ENCODE peak calls at places on chromosomes 7 and 10, in four cellular contexts. N is CD8-positive, alpha-beta T cell; G is fibroblast of lung; T is IMR-90. K is an unnamed sample.

GRCh38 chr7:83579740-83580139 is 69.2 kb downstream of the SEMA3E start:
- DNase-seq in N (no peak), G (peak), T (peak), K (no peak)

GRCh38 chr10:124145109-124145860 is 51.9 kb upstream of the CHST15 start:
- DNase-seq in N (no peak), G (peak), T (no peak), K (no peak)

GRCh38 chr7:114372619-114373018 is 42.0 kb upstream of the FOXP2 start:
- DNase-seq in N (no peak), G (no peak), T (no peak), K (no peak)

GRCh38 chr7:74312418-74313021 is 23.3 kb downstream of the CLIP2 start:
- DNase-seq in N (no peak), G (no peak), T (no peak), K (no peak)

GRCh38 chr10:13331641-13332040 is 16.5 kb downstream of the SEPHS1 start:
- DNase-seq in N (no peak), G (no peak), T (no peak), K (no peak)

GRCh38 chr10:102621418-102622325 is 22.6 kb upstream of the TRIM8 start:
- DNase-seq in N (no peak), G (peak), T (peak), K (no peak)

GRCh38 chr7:139745330-139746143 is 32.3 kb downstream of the HIPK2 start:
- DNase-seq in N (no peak), G (peak), T (no peak), K (no peak)

GRCh38 chr10:95431900-95432342 is 129.2 kb downstream of the SORBS1 start:
- DNase-seq in N (no peak), G (no peak), T (no peak), K (peak)

GRCh38 chr7:81594767-81595166 is 175.1 kb downstream of the HGF start:
- DNase-seq in N (no peak), G (peak), T (peak), K (no peak)

GRCh38 chr7:5382281-5383041 is 41.2 kb downstream of the TNRC18 start:
- DNase-seq in N (no peak), G (peak), T (peak), K (no peak)

GRCh38 chr7:132081686-132082085 is 494.6 kb downstream of the PLXNA4 start:
- DNase-seq in N (no peak), G (no peak), T (no peak), K (no peak)

GRCh38 chr7:22866965-22867364 is 44.3 kb upstream of the TOMM7 start:
- DNase-seq in N (no peak), G (peak), T (peak), K (no peak)

GRCh38 chr7:135558881-135559280 is 1.2 kb downstream of the NUP205 start:
- DNase-seq in N (no peak), G (no peak), T (no peak), K (no peak)

GRCh38 chr7:135562720-135563119 is 5.0 kb downstream of the NUP205 start:
- DNase-seq in N (no peak), G (no peak), T (no peak), K (no peak)

GRCh38 chr7:135557455-135558336 is at the start of gene NUP205:
- DNase-seq in N (peak), G (peak), T (peak), K (peak)

GRCh38 chr7:135558337-135558767 is 635 bp downstream of the NUP205 start:
- DNase-seq in N (peak), G (peak), T (peak), K (peak)
- TF ChIP-seq CTCF in N (peak), G (peak), T (peak), K (peak)

GRCh38 chr7:87507446-87507845 is 32.0 kb upstream of the ABCB4 start:
- DNase-seq in N (no peak), G (no peak), T (no peak), K (no peak)
- TF ChIP-seq CTCF in N (no peak), G (peak), T (peak), K (no peak)

GRCh38 chr10:62847433-62847832 is 31.3 kb upstream of the EGR2 start:
- DNase-seq in N (no peak), G (no peak), T (no peak), K (no peak)

GRCh38 chr10:62853710-62854109 is 37.5 kb upstream of the EGR2 start:
- DNase-seq in N (peak), G (no peak), T (no peak), K (no peak)

GRCh38 chr10:62850646-62851045 is 34.5 kb upstream of the EGR2 start:
- DNase-seq in N (no peak), G (no peak), T (no peak), K (no peak)

GRCh38 chr10:62852961-62853702 is 37.0 kb upstream of the EGR2 start:
- DNase-seq in N (no peak), G (no peak), T (no peak), K (no peak)

DNA sequence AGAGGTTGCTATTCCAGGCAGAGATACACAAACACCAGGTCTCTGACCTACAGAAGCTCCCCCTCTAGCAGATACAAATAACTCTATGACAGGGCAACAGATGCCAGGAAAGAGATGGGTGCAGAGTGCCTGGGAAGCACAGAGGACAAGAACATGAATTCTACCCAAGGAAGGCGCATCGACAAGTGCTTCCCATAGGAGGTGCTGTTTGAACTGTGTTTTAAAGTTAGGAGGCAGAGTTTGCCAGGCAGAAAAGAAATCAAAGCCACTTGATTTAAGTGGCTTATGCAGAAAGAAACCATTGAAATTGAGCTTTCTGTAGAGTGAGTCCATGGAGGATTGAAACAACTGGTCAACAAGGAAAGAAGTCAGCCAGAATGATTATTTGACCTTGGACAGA is 35.3 kb upstream of the EGR2 start:
- DNase-seq in N (no peak), G (peak), T (peak), K (no peak)
- TF ChIP-seq CTCF in N (peak), G (peak), T (peak), K (peak)

GRCh38 chr10:128530301-128530700 is 404.1 kb upstream of the MKI67 start:
- DNase-seq in N (no peak), G (peak), T (no peak), K (no peak)
- TF ChIP-seq CTCF in N (no peak), G (peak), T (peak), K (peak)

DNA sequence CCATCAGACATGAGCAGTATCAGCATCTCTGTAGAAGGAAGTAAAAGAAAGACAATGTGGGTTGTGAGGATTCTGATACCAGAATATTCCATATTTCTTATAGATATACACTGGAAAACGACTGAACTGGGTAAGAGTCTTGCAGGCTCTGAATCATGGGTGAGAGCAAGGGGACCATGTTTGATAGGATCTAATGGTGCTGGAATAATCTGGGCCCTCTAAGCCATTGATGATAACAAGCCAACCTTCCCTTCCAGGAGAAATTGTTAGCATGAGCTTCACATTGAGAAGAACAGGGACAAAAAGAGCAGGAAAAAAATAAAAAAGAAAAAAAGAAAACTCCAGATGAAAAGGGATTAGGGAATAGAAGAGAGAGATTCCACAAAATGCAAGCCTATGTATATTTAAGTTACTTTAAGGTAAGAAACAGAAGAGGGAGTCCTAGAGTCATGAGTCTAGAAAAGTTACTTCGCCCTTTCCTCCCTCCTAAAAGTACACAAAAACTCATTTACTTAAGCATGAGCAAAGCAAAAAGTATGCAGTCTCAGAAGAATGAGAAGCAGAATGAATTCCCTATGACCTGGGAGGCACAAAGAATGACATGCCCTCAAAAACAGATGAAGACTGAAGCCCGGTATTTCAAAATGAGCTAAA is 181.9 kb downstream of the TMEM26 start:
- DNase-seq in N (no peak), G (peak), T (peak), K (no peak)
- TF ChIP-seq CTCF in N (no peak), G (peak), T (peak), K (no peak)

DNA sequence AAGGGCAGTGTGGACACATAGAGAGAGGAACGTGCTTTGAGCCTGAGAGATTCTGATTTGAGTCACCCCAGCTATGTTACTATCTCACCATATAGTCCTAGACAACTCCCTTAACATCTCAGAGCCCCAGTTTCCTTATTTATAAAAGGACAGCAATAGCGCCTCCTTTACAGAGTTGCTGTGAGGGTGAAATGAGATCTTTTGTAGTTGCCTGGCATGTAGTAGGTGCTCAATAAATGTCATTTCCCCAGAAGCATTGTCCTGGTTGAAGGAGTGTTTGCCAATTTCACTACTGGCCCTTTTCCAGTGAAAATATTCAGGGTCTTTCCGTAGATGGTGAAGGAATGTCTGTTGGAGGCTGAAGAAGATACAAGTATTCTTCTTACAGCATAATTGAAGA is 51.3 kb upstream of the FAM180A start:
- DNase-seq in N (no peak), G (no peak), T (no peak), K (no peak)
- TF ChIP-seq CTCF in N (no peak), G (no peak), T (no peak), K (no peak)

DNA sequence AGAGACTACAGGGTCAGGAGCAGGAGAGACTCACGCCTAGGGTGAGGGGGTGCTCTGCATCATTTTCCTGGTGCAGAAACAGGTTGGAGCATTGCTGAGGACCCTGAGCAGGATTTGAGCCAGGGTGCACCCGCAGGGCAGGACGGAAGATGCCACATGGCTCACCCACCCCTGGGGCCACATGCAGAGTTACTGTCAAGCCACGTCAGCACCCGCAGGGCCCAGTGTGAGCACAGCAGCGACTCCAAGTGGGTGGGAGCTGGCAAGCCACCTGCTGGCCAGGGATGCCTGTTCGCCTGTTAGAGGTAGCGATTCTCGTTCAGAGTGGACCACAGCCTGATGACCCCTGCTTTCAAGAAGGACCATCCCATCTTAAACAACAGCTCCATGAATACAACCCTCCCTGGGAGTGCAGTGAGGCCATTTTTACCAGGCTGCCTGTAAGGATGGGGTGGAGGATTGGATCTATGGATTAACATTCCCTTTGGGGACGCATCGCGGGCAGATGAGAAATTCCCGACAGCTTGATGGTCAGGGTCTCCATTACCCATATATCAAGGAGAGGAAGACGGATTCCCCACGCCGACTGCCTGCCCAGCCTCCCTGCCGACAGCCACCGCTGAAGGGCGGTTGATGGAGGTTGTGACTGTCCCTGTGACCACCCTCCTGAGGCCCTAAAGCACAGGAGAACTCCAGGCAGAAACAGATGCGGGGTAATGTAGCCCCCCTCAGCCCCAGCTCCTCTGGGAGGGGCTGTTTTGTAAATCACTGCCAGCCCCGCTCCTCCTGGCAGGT is 101.1 kb upstream of the RET start:
- DNase-seq in N (no peak), G (no peak), T (no peak), K (no peak)
- TF ChIP-seq CTCF in N (no peak), G (no peak), T (no peak), K (no peak)

DNA sequence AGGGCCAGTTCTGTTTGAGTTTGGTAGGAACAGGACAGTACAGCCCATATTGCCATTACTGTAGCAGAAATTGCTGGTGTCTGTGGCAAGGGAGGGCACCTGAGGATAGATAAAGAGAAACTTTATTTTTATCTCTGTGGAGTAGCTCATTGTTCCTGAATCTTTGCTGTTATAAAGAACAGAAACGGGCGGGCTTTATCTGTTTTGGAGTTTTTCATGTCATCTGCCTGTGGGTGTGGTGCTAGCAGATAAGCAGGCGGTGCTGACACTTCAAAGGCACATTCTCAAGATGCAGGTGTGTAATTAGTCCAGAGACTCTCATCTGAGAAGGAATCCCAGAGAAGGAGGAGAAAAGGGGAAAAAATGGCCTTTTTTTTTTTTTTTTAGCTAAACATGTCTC is 11.5 kb downstream of the ZNF273 start:
- DNase-seq in N (no peak), G (no peak), T (no peak), K (no peak)
- TF ChIP-seq CTCF in N (no peak), G (no peak), T (no peak), K (no peak)

GRCh38 chr7:51929818-51930217 is 613.2 kb upstream of the COBL start:
- DNase-seq in N (no peak), G (no peak), T (no peak), K (no peak)

GRCh38 chr7:51930834-51931233 is 614.2 kb upstream of the COBL start:
- DNase-seq in N (no peak), G (no peak), T (no peak), K (no peak)

DNA sequence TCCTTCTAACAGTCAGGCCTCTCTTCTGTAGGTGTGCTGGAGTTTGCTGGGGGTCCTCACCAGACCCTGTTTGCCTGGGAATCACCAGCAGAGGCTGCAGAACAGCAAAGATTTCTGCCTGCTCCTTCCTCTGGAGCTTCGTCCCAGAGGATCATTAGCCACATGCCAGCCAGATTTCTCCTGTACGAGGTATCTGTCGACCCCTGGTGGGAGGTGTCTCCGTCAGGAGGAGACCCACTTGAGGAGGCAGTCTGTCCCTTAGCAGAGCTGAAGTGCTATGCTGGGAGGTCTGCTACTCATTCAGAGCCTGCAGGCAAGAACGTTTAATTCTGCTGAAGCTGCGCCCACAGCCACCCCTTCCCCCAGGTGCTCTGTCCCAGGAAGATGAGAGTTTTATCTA is 611.1 kb upstream of the COBL start:
- DNase-seq in N (no peak), G (no peak), T (no peak), K (no peak)
- TF ChIP-seq CTCF in N (no peak), G (no peak), T (no peak), K (no peak)

DNA sequence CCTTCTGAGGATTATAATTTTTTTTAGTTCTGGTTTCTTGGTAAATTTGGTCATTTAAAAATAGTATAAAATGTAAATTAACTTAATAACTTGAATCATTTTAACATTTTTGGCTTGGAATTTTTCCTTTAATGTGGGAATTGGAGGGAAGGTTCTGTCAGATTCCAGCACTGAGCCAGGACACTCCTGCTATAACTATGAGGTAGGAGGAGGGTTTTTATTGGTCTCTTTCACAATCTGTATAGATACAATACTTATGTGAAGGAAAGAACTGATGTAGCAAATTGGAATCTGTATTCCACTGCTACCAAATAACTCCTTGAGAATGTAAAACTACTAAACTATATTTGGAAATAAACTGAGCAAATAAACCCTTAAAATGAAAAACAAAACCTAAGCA is 3.2 kb downstream of the PRKG1 start:
- DNase-seq in N (no peak), G (no peak), T (no peak), K (no peak)
- TF ChIP-seq CTCF in N (no peak), G (no peak), T (no peak), K (no peak)

K was measured in GM20000.